ENCODE peak calls at places on chromosome 1, in nine cellular contexts. D, I, H, C, E, K, U, L and A are unnamed samples.

GRCh38 chr1:6041432-6042062 is 4.1 kb upstream of the KCNAB2 start:
- DNase-seq in D (no peak), I (no peak), H (no peak), C (peak), E (peak), K (peak), U (no peak), L (peak), A (peak)

GRCh38 chr1:15213333-15213732 is 33.7 kb upstream of the FHAD1 start:
- DNase-seq in D (peak), I (peak), H (no peak), C (peak), E (no peak), K (peak), U (no peak), L (peak), A (no peak)

GRCh38 chr1:66291047-66291864 is 242.7 kb upstream of the SGIP1 start:
- DNase-seq in D (no peak), I (peak), H (no peak), C (no peak), E (no peak), K (no peak), U (no peak), L (no peak), A (no peak)

GRCh38 chr1:154520333-154520732 is 18.1 kb upstream of the SHE start:
- DNase-seq in D (no peak), I (peak), H (no peak), C (no peak), E (no peak), K (no peak), U (no peak), L (no peak), A (no peak)

GRCh38 chr1:205071028-205071409 is 13.2 kb downstream of the TMEM81 start:
- DNase-seq in D (peak), I (no peak), H (no peak), C (no peak), E (no peak), K (no peak), U (no peak), L (no peak), A (no peak)

GRCh38 chr1:31521761-31522555 is 54.4 kb upstream of the TINAGL1 start:
- DNase-seq in D (peak), I (no peak), H (no peak), C (no peak), E (no peak), K (no peak), U (no peak), L (no peak), A (no peak)

GRCh38 chr1:101907264-101907663 is 89.5 kb downstream of the OLFM3 start:
- DNase-seq in D (no peak), I (no peak), H (no peak), C (no peak), E (no peak), K (no peak), U (no peak), L (no peak), A (no peak)

GRCh38 chr1:43704838-43705237 is 2.5 kb upstream of the ST3GAL3 start:
- DNase-seq in D (no peak), I (no peak), H (no peak), C (peak), E (no peak), K (no peak), U (no peak), L (peak), A (no peak)

GRCh38 chr1:119647734-119648619 is at the start of gene ZNF697:
- DNase-seq in D (peak), I (peak), H (peak), C (peak), E (peak), K (peak), U (peak), L (peak), A (peak)

GRCh38 chr1:172356620-172357019 is 63.9 kb upstream of the C1orf105 start:
- DNase-seq in D (no peak), I (peak), H (no peak), C (no peak), E (peak), K (no peak), U (no peak), L (peak), A (no peak)

GRCh38 chr1:188937965-188938551 is 1539.6 kb downstream of the BRINP3 start:
- DNase-seq in D (no peak), I (peak), H (no peak), C (no peak), E (no peak), K (no peak), U (no peak), L (no peak), A (no peak)

GRCh38 chr1:75616436-75617433 is 5.8 kb upstream of the SLC44A5 start:
- DNase-seq in D (no peak), I (peak), H (no peak), C (no peak), E (no peak), K (no peak), U (no peak), L (peak), A (no peak)

GRCh38 chr1:2200308-2200943 is 5.9 kb upstream of the FAAP20 start:
- DNase-seq in D (no peak), I (no peak), H (no peak), C (no peak), E (no peak), K (no peak), U (no peak), L (no peak), A (no peak)

GRCh38 chr1:2198571-2198970 is 4.0 kb upstream of the FAAP20 start:
- DNase-seq in D (no peak), I (no peak), H (no peak), C (no peak), E (peak), K (peak), U (no peak), L (no peak), A (no peak)

GRCh38 chr1:2201062-2201461 is 6.5 kb upstream of the FAAP20 start:
- DNase-seq in D (no peak), I (no peak), H (peak), C (no peak), E (no peak), K (no peak), U (no peak), L (no peak), A (no peak)

GRCh38 chr1:2197732-2198165 is 3.2 kb upstream of the FAAP20 start:
- DNase-seq in D (no peak), I (no peak), H (no peak), C (no peak), E (no peak), K (no peak), U (no peak), L (no peak), A (no peak)

GRCh38 chr1:2199042-2199810 is 4.7 kb upstream of the FAAP20 start:
- DNase-seq in D (peak), I (peak), H (peak), C (peak), E (peak), K (peak), U (peak), L (peak), A (peak)
- TF ChIP-seq POLR2A in D (no peak), I (peak), H (no peak), C (peak), E (peak), K (no peak), U (peak), L (peak), A (no peak)

GRCh38 chr1:166628259-166628658 is 211.0 kb upstream of the POGK start:
- DNase-seq in D (no peak), I (no peak), H (no peak), C (no peak), E (no peak), K (no peak), U (no peak), L (no peak), A (no peak)

GRCh38 chr1:166627583-166627982 is 211.7 kb upstream of the POGK start:
- DNase-seq in D (no peak), I (no peak), H (no peak), C (no peak), E (no peak), K (no peak), U (no peak), L (no peak), A (no peak)

GRCh38 chr1:166626711-166627110 is 212.6 kb upstream of the POGK start:
- DNase-seq in D (no peak), I (no peak), H (no peak), C (no peak), E (no peak), K (no peak), U (no peak), L (no peak), A (no peak)
- TF ChIP-seq POLR2A in D (no peak), I (no peak), H (no peak), C (no peak), E (no peak), K (no peak), U (no peak), L (no peak), A (no peak)

DNA sequence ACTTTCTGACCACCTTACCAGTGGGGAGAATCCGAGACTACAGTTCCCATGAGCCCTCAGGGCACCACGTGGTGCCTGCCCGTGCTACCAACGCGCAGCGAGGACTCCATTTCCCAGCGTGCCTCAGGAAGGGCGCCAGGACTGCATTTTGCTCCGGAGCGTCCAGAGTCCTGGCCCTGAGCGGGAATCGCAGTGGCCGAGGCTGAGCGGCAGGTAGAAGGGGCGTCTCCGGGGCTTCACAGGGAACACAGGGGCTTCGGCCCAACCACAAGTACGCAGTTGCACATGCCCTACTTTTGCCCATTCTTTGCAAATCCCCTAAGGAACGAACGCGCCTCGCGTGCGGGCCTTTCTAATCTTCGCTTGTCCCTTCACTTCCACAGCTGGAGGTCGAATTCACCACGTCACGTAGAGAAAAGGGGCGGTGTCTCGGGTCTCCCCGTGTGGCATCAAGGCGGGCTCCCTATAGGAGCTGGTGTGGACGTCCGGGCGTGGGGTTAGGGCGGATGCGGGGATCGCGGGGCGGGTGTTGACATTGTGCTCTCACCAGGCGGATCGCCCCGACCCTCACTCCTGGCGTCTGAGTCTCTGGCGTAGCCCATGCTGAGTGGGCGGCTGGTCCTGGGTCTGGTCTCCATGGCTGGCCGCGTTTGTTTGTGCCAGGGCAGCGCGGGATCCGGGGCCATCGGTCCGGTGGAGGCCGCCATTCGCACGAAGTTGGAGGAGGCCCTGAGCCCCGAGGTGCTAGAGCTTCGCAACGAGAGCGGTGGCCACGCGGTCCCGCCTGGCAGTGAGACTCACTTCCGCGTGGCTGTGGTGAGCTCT is at the start of gene BOLA1:
- DNase-seq in D (peak), I (peak), H (peak), C (peak), E (peak), K (peak), U (peak), L (peak), A (peak)
- TF ChIP-seq POLR2A in D (no peak), I (no peak), H (no peak), C (peak), E (peak), K (no peak), U (peak), L (peak), A (peak)

GRCh38 chr1:235079443-235079967 is 49.1 kb downstream of the TOMM20 start:
- DNase-seq in D (no peak), I (peak), H (peak), C (no peak), E (peak), K (peak), U (no peak), L (peak), A (no peak)
- TF ChIP-seq POLR2A in D (no peak), I (no peak), H (no peak), C (no peak), E (no peak), K (no peak), U (no peak), L (no peak), A (no peak)